ENCODE peak calls at places on chromosomes 6 and 20, in seven cellular contexts. W is left ventricle myocardium inferior; J is MM.1S; L is CD8-positive, alpha-beta T cell; X is body of pancreas; D is SK-N-SH; R is mucosa of descending colon. U is an unnamed sample. For H3K4me1 and H3K9me3, the result is how much of the 10 kb centered on the place peaks cover.

GRCh38 chr6:401239-401993 is 9.9 kb downstream of the IRF4 start:
- DNase-seq in W (no peak), J (no peak), L (no peak), X (no peak), D (no peak), R (no peak), U (no peak)

GRCh38 chr6:50333696-50334095 is 284.0 kb upstream of the DEFB112 start:
- DNase-seq in W (no peak), J (no peak), L (no peak), X (no peak), D (no peak), R (no peak), U (no peak)

GRCh38 chr6:57147955-57148858 is 23.9 kb upstream of the BAG2 start:
- DNase-seq in W (no peak), J (no peak), L (no peak), X (no peak), D (no peak), R (no peak), U (no peak)

GRCh38 chr6:37097335-37097734 is 72.6 kb upstream of the PIM1 start:
- DNase-seq in W (no peak), J (no peak), L (no peak), X (no peak), D (no peak), R (no peak), U (no peak)

GRCh38 chr6:132693478-132693877 is 20.4 kb downstream of the VNN1 start:
- DNase-seq in W (no peak), J (no peak), L (no peak), X (peak), D (no peak), R (no peak), U (no peak)

GRCh38 chr20:9981834-9982233 is 53.0 kb upstream of the ANKEF1 start:
- DNase-seq in W (no peak), J (no peak), L (no peak), X (no peak), D (no peak), R (no peak), U (no peak)

GRCh38 chr6:4291453-4292403 is 156.4 kb upstream of the ECI2 start:
- DNase-seq in W (no peak), J (no peak), L (no peak), X (no peak), D (no peak), R (no peak), U (no peak)

GRCh38 chr6:15763827-15764226 is 101.0 kb upstream of the DTNBP1 start:
- DNase-seq in W (no peak), J (no peak), L (no peak), X (peak), D (no peak), R (peak), U (peak)

GRCh38 chr20:41462372-41463161 is 95.9 kb upstream of the EMILIN3 start:
- DNase-seq in W (no peak), J (peak), L (no peak), X (no peak), D (no peak), R (no peak), U (no peak)

GRCh38 chr20:59460352-59460751 is 144.0 kb upstream of the PHACTR3 start:
- DNase-seq in W (no peak), J (no peak), L (no peak), X (no peak), D (no peak), R (no peak), U (no peak)

GRCh38 chr6:35019171-35019570 is 122.0 kb downstream of the TCP11 start:
- DNase-seq in W (no peak), J (no peak), L (no peak), X (no peak), D (no peak), R (no peak), U (peak)

GRCh38 chr6:34143884-34144580 is 1.9 kb downstream of the GRM4 start:
- DNase-seq in W (no peak), J (no peak), L (peak), X (peak), D (peak), R (no peak), U (no peak)

GRCh38 chr6:119966484-119966883 is 616.9 kb upstream of the MAN1A1 start:
- DNase-seq in W (no peak), J (no peak), L (no peak), X (no peak), D (no peak), R (peak), U (peak)

GRCh38 chr6:135722679-135723078 is 128.8 kb upstream of the PDE7B start:
- DNase-seq in W (no peak), J (no peak), L (no peak), X (no peak), D (no peak), R (no peak), U (no peak)

GRCh38 chr20:8389381-8390368 is 257.6 kb downstream of the PLCB1 start:
- DNase-seq in W (no peak), J (peak), L (no peak), X (peak), D (peak), R (no peak), U (no peak)

GRCh38 chr20:59697082-59697481 is 92.7 kb downstream of the PHACTR3 start:
- DNase-seq in W (no peak), J (no peak), L (no peak), X (no peak), D (no peak), R (no peak), U (no peak)

GRCh38 chr6:27672113-27672799 is 199.4 kb upstream of the ZNF184 start:
- DNase-seq in W (no peak), J (peak), L (no peak), X (peak), D (no peak), R (no peak), U (peak)

GRCh38 chr6:128208851-128209580 is 308.2 kb upstream of the THEMIS start:
- DNase-seq in W (no peak), J (no peak), L (no peak), X (no peak), D (no peak), R (no peak), U (no peak)

GRCh38 chr20:38301283-38301682 is 2.7 kb upstream of the BPI start:
- DNase-seq in W (no peak), J (no peak), L (no peak), X (no peak), D (no peak), R (no peak), U (no peak)

GRCh38 chr6:33414592-33415271 is 3.2 kb downstream of the CUTA start:
- DNase-seq in W (no peak), J (no peak), L (no peak), X (no peak), D (peak), R (peak), U (no peak)

DNA sequence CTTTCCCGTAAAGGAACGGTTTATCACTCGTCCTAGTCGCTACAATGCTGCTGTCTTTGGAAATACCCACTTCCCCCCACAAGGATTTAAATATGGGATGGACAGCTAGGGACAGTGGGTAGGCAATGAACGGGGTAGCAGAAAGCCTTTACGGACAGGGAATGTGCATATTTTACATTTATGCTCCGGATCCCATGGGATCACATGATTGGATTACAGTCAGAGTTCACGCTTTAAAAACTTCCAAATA is 1.2 kb downstream of the HIVEP1 start:
- DNase-seq in W (no peak), J (no peak), L (no peak), X (no peak), D (peak), R (no peak), U (no peak)
- TF ChIP-seq CTCF in W (no peak), J (no peak), L (no peak), X (no peak), D (no peak), R (no peak), U (no peak)

GRCh38 chr20:57399587-57400261 is 8.5 kb downstream of the RBM38 start:
- DNase-seq in W (no peak), J (peak), L (no peak), X (peak), D (no peak), R (peak), U (no peak)
- H3K4me1 ChIP-seq in W (half or more), J (half or more), L (half or more), X (under half), D (under half), R (under half), U (under half)

GRCh38 chr6:168381726-168382458 is 59.1 kb upstream of the SMOC2 start:
- DNase-seq in W (no peak), J (no peak), L (no peak), X (no peak), D (no peak), R (no peak), U (no peak)
- H3K9me3 ChIP-seq in W (under half), J (under half), L (under half), X (under half), D (under half), R (under half), U (under half)

DNA sequence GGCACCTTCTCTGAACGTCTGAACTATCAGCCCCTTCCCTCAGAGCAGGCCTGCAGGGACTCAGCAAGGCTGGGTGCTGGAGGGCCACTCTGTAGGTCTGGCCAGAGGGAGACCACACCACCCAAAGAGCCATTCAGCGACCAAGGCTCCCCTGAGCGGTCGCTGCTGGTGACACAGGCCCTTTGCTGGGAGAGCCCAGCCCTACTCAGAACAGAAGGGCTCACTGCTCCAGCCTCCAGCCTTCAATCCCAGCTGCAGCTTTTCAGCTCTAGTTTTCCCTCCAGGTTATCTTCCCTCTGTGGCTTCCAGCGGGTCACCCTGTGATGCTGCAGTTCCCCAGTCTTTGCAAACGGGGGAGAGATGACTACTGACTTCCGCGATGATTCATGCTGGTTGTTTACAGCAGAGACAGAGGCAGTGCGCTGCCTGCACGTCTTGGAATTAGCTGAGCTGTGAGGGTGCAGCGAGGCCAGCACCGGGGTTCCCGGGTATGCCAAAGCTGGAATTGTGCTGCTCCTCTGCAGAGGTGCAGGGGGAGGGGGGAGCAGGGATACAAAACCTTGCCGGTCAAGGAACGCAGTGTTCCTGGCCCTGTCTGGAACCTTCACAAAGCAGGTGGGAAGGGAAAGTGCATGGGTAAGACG is 161.4 kb downstream of the LY86 start:
- DNase-seq in W (peak), J (no peak), L (no peak), X (peak), D (no peak), R (peak), U (no peak)
- TF ChIP-seq CTCF in W (no peak), J (no peak), L (no peak), X (no peak), D (no peak), R (no peak), U (no peak)

GRCh38 chr20:63004607-63005211 is 2.1 kb downstream of the BHLHE23 start:
- DNase-seq in W (no peak), J (no peak), L (no peak), X (no peak), D (no peak), R (no peak), U (no peak)
- H3K4me1 ChIP-seq in W (under half), J (under half), L (under half), X (under half), D (under half), R (under half), U (under half)

U was measured in Caco-2.